ENCODE peak calls at places on chromosome 12, in ten cellular contexts. One of them, this sample, is unnamed.

GRCh38 chr12:53949631-53950440 is 4.9 kb upstream of the HOXC12 start:
- DNase-seq in amniotic stem cell: no peak
- DNase-seq in NCI-H1417 treated with DMSO at 0.1 percent for 48 hours: peak; percentile 70
- DNase-seq in GM10248: no peak
- DNase-seq in HEK293T: peak; percentile 38
- DNase-seq in bronchial epithelial cell: no peak
- DNase-seq in T-helper 9 cell: no peak
- DNase-seq in foreskin melanocyte: no peak
- DNase-seq in anterior cingulate cortex: no peak
- DNase-seq in mesothelial cell of epicardium: no peak
- DNase-seq in this sample: no peak

GRCh38 chr12:122517877-122518276 is 8.9 kb downstream of the RSRC2 start:
- DNase-seq in NCI-H1417 treated with DMSO at 0.1 percent for 48 hours: no peak
- DNase-seq in mesothelial cell of epicardium: no peak
- DNase-seq in bronchial epithelial cell: no peak
- DNase-seq in amniotic stem cell: peak; percentile 72
- DNase-seq in foreskin melanocyte: peak; percentile 93
- DNase-seq in HEK293T: no peak
- DNase-seq in GM10248: no peak
- DNase-seq in anterior cingulate cortex: no peak
- DNase-seq in T-helper 9 cell: no peak
- DNase-seq in this sample: no peak

GRCh38 chr12:42696424-42697149 is 107.0 kb upstream of the PRICKLE1 start:
- DNase-seq in T-helper 9 cell: no peak
- DNase-seq in amniotic stem cell: no peak
- DNase-seq in anterior cingulate cortex: no peak
- DNase-seq in foreskin melanocyte: no peak
- DNase-seq in GM10248: no peak
- DNase-seq in NCI-H1417 treated with DMSO at 0.1 percent for 48 hours: no peak
- DNase-seq in HEK293T: no peak
- DNase-seq in bronchial epithelial cell: no peak
- DNase-seq in mesothelial cell of epicardium: no peak
- DNase-seq in this sample: no peak

GRCh38 chr12:64627781-64628180 is 17.5 kb downstream of the RASSF3 start:
- DNase-seq in mesothelial cell of epicardium: no peak
- DNase-seq in bronchial epithelial cell: peak; percentile 46
- DNase-seq in amniotic stem cell: peak; percentile 37
- DNase-seq in anterior cingulate cortex: no peak
- DNase-seq in NCI-H1417 treated with DMSO at 0.1 percent for 48 hours: no peak
- DNase-seq in foreskin melanocyte: no peak
- DNase-seq in GM10248: no peak
- DNase-seq in T-helper 9 cell: no peak
- DNase-seq in HEK293T: no peak
- DNase-seq in this sample: no peak

GRCh38 chr12:2904260-2904659 is 13.6 kb downstream of the TULP3 start:
- DNase-seq in amniotic stem cell: no peak
- DNase-seq in bronchial epithelial cell: no peak
- DNase-seq in NCI-H1417 treated with DMSO at 0.1 percent for 48 hours: no peak
- DNase-seq in anterior cingulate cortex: no peak
- DNase-seq in foreskin melanocyte: no peak
- DNase-seq in T-helper 9 cell: no peak
- DNase-seq in GM10248: no peak
- DNase-seq in mesothelial cell of epicardium: no peak
- DNase-seq in HEK293T: no peak
- DNase-seq in this sample: no peak

GRCh38 chr12:122834229-122834920 is 882 bp upstream of the HIP1R start:
- DNase-seq in foreskin melanocyte: peak; percentile 50
- DNase-seq in anterior cingulate cortex: peak; percentile 54
- DNase-seq in HEK293T: peak; percentile 54
- DNase-seq in NCI-H1417 treated with DMSO at 0.1 percent for 48 hours: peak; percentile 8
- DNase-seq in mesothelial cell of epicardium: no peak
- DNase-seq in T-helper 9 cell: no peak
- DNase-seq in bronchial epithelial cell: peak; percentile 59
- DNase-seq in amniotic stem cell: no peak
- DNase-seq in GM10248: no peak
- DNase-seq in this sample: peak; percentile 66

GRCh38 chr12:49041036-49041880 is 19.3 kb downstream of the KMT2D start:
- DNase-seq in anterior cingulate cortex: no peak
- DNase-seq in amniotic stem cell: no peak
- DNase-seq in NCI-H1417 treated with DMSO at 0.1 percent for 48 hours: no peak
- DNase-seq in mesothelial cell of epicardium: no peak
- DNase-seq in bronchial epithelial cell: no peak
- DNase-seq in T-helper 9 cell: no peak
- DNase-seq in GM10248: no peak
- DNase-seq in foreskin melanocyte: no peak
- DNase-seq in HEK293T: no peak
- DNase-seq in this sample: peak; percentile 57

GRCh38 chr12:32369202-32369601 is 30.2 kb upstream of the FGD4 start:
- DNase-seq in NCI-H1417 treated with DMSO at 0.1 percent for 48 hours: no peak
- DNase-seq in bronchial epithelial cell: no peak
- DNase-seq in GM10248: no peak
- DNase-seq in anterior cingulate cortex: no peak
- DNase-seq in T-helper 9 cell: no peak
- DNase-seq in HEK293T: no peak
- DNase-seq in foreskin melanocyte: no peak
- DNase-seq in amniotic stem cell: no peak
- DNase-seq in mesothelial cell of epicardium: no peak
- DNase-seq in this sample: no peak

GRCh38 chr12:131583085-131583712 is 127.7 kb upstream of the SFSWAP start:
- DNase-seq in anterior cingulate cortex: no peak
- DNase-seq in HEK293T: no peak
- DNase-seq in mesothelial cell of epicardium: no peak
- DNase-seq in bronchial epithelial cell: no peak
- DNase-seq in amniotic stem cell: no peak
- DNase-seq in GM10248: no peak
- DNase-seq in NCI-H1417 treated with DMSO at 0.1 percent for 48 hours: no peak
- DNase-seq in foreskin melanocyte: peak; percentile 5
- DNase-seq in T-helper 9 cell: no peak
- DNase-seq in this sample: no peak

GRCh38 chr12:88578274-88578673 is 2.0 kb downstream of the KITLG start:
- DNase-seq in mesothelial cell of epicardium: no peak
- DNase-seq in HEK293T: no peak
- DNase-seq in bronchial epithelial cell: peak; percentile 36
- DNase-seq in T-helper 9 cell: no peak
- DNase-seq in NCI-H1417 treated with DMSO at 0.1 percent for 48 hours: no peak
- DNase-seq in foreskin melanocyte: no peak
- DNase-seq in GM10248: no peak
- DNase-seq in amniotic stem cell: no peak
- DNase-seq in anterior cingulate cortex: no peak
- DNase-seq in this sample: no peak

GRCh38 chr12:110563702-110564470 is 19.2 kb downstream of the PPTC7 start:
- DNase-seq in HEK293T: no peak
- DNase-seq in GM10248: no peak
- DNase-seq in T-helper 9 cell: no peak
- DNase-seq in amniotic stem cell: no peak
- DNase-seq in bronchial epithelial cell: peak; percentile 25
- DNase-seq in anterior cingulate cortex: no peak
- DNase-seq in NCI-H1417 treated with DMSO at 0.1 percent for 48 hours: no peak
- DNase-seq in foreskin melanocyte: no peak
- DNase-seq in mesothelial cell of epicardium: no peak
- DNase-seq in this sample: no peak

GRCh38 chr12:32181498-32182175 is 75.0 kb downstream of the BICD1 start:
- DNase-seq in NCI-H1417 treated with DMSO at 0.1 percent for 48 hours: peak; percentile 28
- DNase-seq in mesothelial cell of epicardium: no peak
- DNase-seq in T-helper 9 cell: no peak
- DNase-seq in bronchial epithelial cell: no peak
- DNase-seq in GM10248: no peak
- DNase-seq in foreskin melanocyte: no peak
- DNase-seq in anterior cingulate cortex: no peak
- DNase-seq in HEK293T: no peak
- DNase-seq in amniotic stem cell: no peak
- DNase-seq in this sample: no peak

GRCh38 chr12:89311703-89312293 is 40.5 kb downstream of the DUSP6 start:
- DNase-seq in T-helper 9 cell: no peak
- DNase-seq in anterior cingulate cortex: no peak
- DNase-seq in NCI-H1417 treated with DMSO at 0.1 percent for 48 hours: no peak
- DNase-seq in HEK293T: no peak
- DNase-seq in amniotic stem cell: no peak
- DNase-seq in GM10248: no peak
- DNase-seq in mesothelial cell of epicardium: no peak
- DNase-seq in foreskin melanocyte: no peak
- DNase-seq in bronchial epithelial cell: peak; percentile 93
- DNase-seq in this sample: no peak

GRCh38 chr12:124305136-124305535 is 10.2 kb downstream of the RFLNA start:
- DNase-seq in GM10248: no peak
- DNase-seq in NCI-H1417 treated with DMSO at 0.1 percent for 48 hours: no peak
- DNase-seq in foreskin melanocyte: no peak
- DNase-seq in amniotic stem cell: no peak
- DNase-seq in bronchial epithelial cell: no peak
- DNase-seq in mesothelial cell of epicardium: no peak
- DNase-seq in anterior cingulate cortex: no peak
- DNase-seq in T-helper 9 cell: no peak
- DNase-seq in HEK293T: no peak
- DNase-seq in this sample: no peak

GRCh38 chr12:42091769-42092168 is 52.9 kb downstream of the GXYLT1 start:
- DNase-seq in T-helper 9 cell: no peak
- DNase-seq in amniotic stem cell: no peak
- DNase-seq in bronchial epithelial cell: peak; percentile 32
- DNase-seq in anterior cingulate cortex: no peak
- DNase-seq in HEK293T: no peak
- DNase-seq in foreskin melanocyte: no peak
- DNase-seq in NCI-H1417 treated with DMSO at 0.1 percent for 48 hours: no peak
- DNase-seq in mesothelial cell of epicardium: no peak
- DNase-seq in GM10248: no peak
- DNase-seq in this sample: no peak

GRCh38 chr12:47982311-47982710 is 18.9 kb downstream of the TMEM106C start:
- DNase-seq in T-helper 9 cell: no peak
- DNase-seq in anterior cingulate cortex: no peak
- DNase-seq in HEK293T: no peak
- DNase-seq in mesothelial cell of epicardium: no peak
- DNase-seq in NCI-H1417 treated with DMSO at 0.1 percent for 48 hours: no peak
- DNase-seq in foreskin melanocyte: no peak
- DNase-seq in bronchial epithelial cell: no peak
- DNase-seq in amniotic stem cell: no peak
- DNase-seq in GM10248: no peak
- DNase-seq in this sample: no peak

GRCh38 chr12:49911213-49911605 is 7.5 kb upstream of the FAIM2 start:
- DNase-seq in foreskin melanocyte: no peak
- DNase-seq in amniotic stem cell: no peak
- DNase-seq in GM10248: no peak
- DNase-seq in mesothelial cell of epicardium: no peak
- DNase-seq in T-helper 9 cell: no peak
- DNase-seq in anterior cingulate cortex: no peak
- DNase-seq in bronchial epithelial cell: no peak
- DNase-seq in NCI-H1417 treated with DMSO at 0.1 percent for 48 hours: no peak
- DNase-seq in HEK293T: no peak
- DNase-seq in this sample: no peak

GRCh38 chr12:47740536-47741339 is 15.4 kb upstream of the ENDOU start:
- DNase-seq in amniotic stem cell: no peak
- DNase-seq in bronchial epithelial cell: no peak
- DNase-seq in foreskin melanocyte: no peak
- DNase-seq in T-helper 9 cell: no peak
- DNase-seq in GM10248: peak; percentile 44
- DNase-seq in anterior cingulate cortex: no peak
- DNase-seq in mesothelial cell of epicardium: no peak
- DNase-seq in NCI-H1417 treated with DMSO at 0.1 percent for 48 hours: no peak
- DNase-seq in HEK293T: no peak
- DNase-seq in this sample: no peak

GRCh38 chr12:62537544-62537943 is 70.9 kb downstream of the MON2 start:
- DNase-seq in NCI-H1417 treated with DMSO at 0.1 percent for 48 hours: no peak
- DNase-seq in anterior cingulate cortex: no peak
- DNase-seq in amniotic stem cell: peak; percentile 45
- DNase-seq in foreskin melanocyte: no peak
- DNase-seq in HEK293T: no peak
- DNase-seq in bronchial epithelial cell: peak; percentile 35
- DNase-seq in mesothelial cell of epicardium: no peak
- DNase-seq in T-helper 9 cell: no peak
- DNase-seq in GM10248: no peak
- DNase-seq in this sample: no peak

GRCh38 chr12:125403145-125403789 is 338.0 kb downstream of the AACS start:
- DNase-seq in GM10248: peak; percentile 31
- DNase-seq in T-helper 9 cell: no peak
- DNase-seq in NCI-H1417 treated with DMSO at 0.1 percent for 48 hours: no peak
- DNase-seq in bronchial epithelial cell: peak; percentile 13
- DNase-seq in mesothelial cell of epicardium: no peak
- DNase-seq in amniotic stem cell: peak; percentile 5
- DNase-seq in anterior cingulate cortex: no peak
- DNase-seq in foreskin melanocyte: peak; percentile 13
- DNase-seq in HEK293T: peak; percentile 53
- DNase-seq in this sample: no peak

GRCh38 chr12:49616533-49617219 is 6.7 kb upstream of the PRPF40B start:
- DNase-seq in HEK293T: no peak
- DNase-seq in T-helper 9 cell: no peak
- DNase-seq in anterior cingulate cortex: no peak
- DNase-seq in amniotic stem cell: no peak
- DNase-seq in bronchial epithelial cell: no peak
- DNase-seq in foreskin melanocyte: no peak
- DNase-seq in mesothelial cell of epicardium: no peak
- DNase-seq in GM10248: no peak
- DNase-seq in NCI-H1417 treated with DMSO at 0.1 percent for 48 hours: no peak
- DNase-seq in this sample: no peak

GRCh38 chr12:43883748-43884147 is 47.9 kb downstream of the TMEM117 start:
- DNase-seq in mesothelial cell of epicardium: no peak
- DNase-seq in foreskin melanocyte: no peak
- DNase-seq in GM10248: no peak
- DNase-seq in anterior cingulate cortex: no peak
- DNase-seq in HEK293T: no peak
- DNase-seq in bronchial epithelial cell: no peak
- DNase-seq in NCI-H1417 treated with DMSO at 0.1 percent for 48 hours: no peak
- DNase-seq in amniotic stem cell: no peak
- DNase-seq in T-helper 9 cell: no peak
- DNase-seq in this sample: no peak

GRCh38 chr12:57055834-57056233 is 5.9 kb upstream of the MYO1A start:
- DNase-seq in mesothelial cell of epicardium: no peak
- DNase-seq in NCI-H1417 treated with DMSO at 0.1 percent for 48 hours: no peak
- DNase-seq in GM10248: no peak
- DNase-seq in T-helper 9 cell: no peak
- DNase-seq in HEK293T: no peak
- DNase-seq in amniotic stem cell: no peak
- DNase-seq in foreskin melanocyte: no peak
- DNase-seq in anterior cingulate cortex: no peak
- DNase-seq in bronchial epithelial cell: no peak
- DNase-seq in this sample: no peak